ENCODE peak calls at places on chromosomes 7 and 10, in five cellular contexts. C, G, J, E and U are unnamed samples.

GRCh38 chr10:98472171-98472570 is 25.4 kb upstream of the HPS1 start:
- DNase-seq in G (no peak), C (no peak), E (no peak), J (no peak), U (no peak)

GRCh38 chr7:106848851-106849442 is 16.1 kb upstream of the PIK3CG start:
- DNase-seq in C (no peak), G (no peak), E (no peak), J (no peak), U (no peak)

GRCh38 chr10:103775786-103776185 is 79.6 kb downstream of the SH3PXD2A start:
- DNase-seq in J (no peak), E (no peak), C (no peak), G (no peak), U (peak)

GRCh38 chr10:26438534-26439269 is 561 bp downstream of the APBB1IP start:
- DNase-seq in E (no peak), C (peak), G (no peak), J (no peak), U (no peak)

GRCh38 chr10:116049644-116050043 is 223.4 kb downstream of the GFRA1 start:
- DNase-seq in J (no peak), G (no peak), E (no peak), C (no peak), U (no peak)

GRCh38 chr7:73865738-73866445 is 4.9 kb downstream of the TMEM270 start:
- DNase-seq in G (peak), C (peak), E (peak), J (no peak), U (peak)

GRCh38 chr7:131076032-131076431 is 251.6 kb upstream of the MKLN1 start:
- DNase-seq in G (no peak), E (no peak), J (no peak), C (no peak), U (no peak)

GRCh38 chr7:11127112-11127785 is 153.6 kb downstream of the PHF14 start:
- DNase-seq in G (no peak), C (no peak), E (no peak), J (no peak), U (no peak)

GRCh38 chr7:24963218-24963617 is 16.8 kb downstream of the OSBPL3 start:
- DNase-seq in G (no peak), J (peak), C (no peak), E (peak), U (no peak)

GRCh38 chr7:128032605-128033235 is 1.5 kb upstream of the LRRC4 start:
- DNase-seq in J (peak), G (no peak), E (no peak), C (no peak), U (no peak)
- H3K4me3 ChIP-seq in J (peak), G (peak), E (peak), C (no peak), U (peak)

GRCh38 chr7:1925349-1925748 is 255.3 kb downstream of the ELFN1 start:
- DNase-seq in C (no peak), E (no peak), G (no peak), J (no peak), U (peak)
- TF ChIP-seq CTCF in C (no peak), E (no peak), G (no peak), J (no peak), U (peak)

GRCh38 chr10:1123198-1123597 is 67.0 kb downstream of the WDR37 start:
- DNase-seq in J (no peak), E (no peak), C (no peak), G (no peak), U (no peak)

GRCh38 chr10:1120761-1121160 is 64.6 kb downstream of the WDR37 start:
- DNase-seq in G (no peak), J (no peak), E (no peak), C (no peak), U (peak)

GRCh38 chr10:1123972-1124371 is 67.8 kb downstream of the WDR37 start:
- DNase-seq in E (no peak), C (no peak), J (no peak), G (no peak), U (no peak)

GRCh38 chr10:1121311-1121970 is 65.3 kb downstream of the WDR37 start:
- DNase-seq in J (no peak), C (no peak), G (no peak), E (no peak), U (no peak)

GRCh38 chr10:1122349-1122748 is 66.2 kb downstream of the WDR37 start:
- DNase-seq in G (no peak), J (no peak), E (no peak), C (no peak), U (no peak)
- H3K4me3 ChIP-seq in G (no peak), J (no peak), E (no peak), C (no peak), U (no peak)

GRCh38 chr7:47301078-47301477 is 280.8 kb downstream of the TNS3 start:
- DNase-seq in E (no peak), C (no peak), J (no peak), G (no peak), U (no peak)
- TF ChIP-seq CTCF in E (peak), C (no peak), J (no peak), G (no peak), U (no peak)